ENCODE peak calls at places on chromosomes 11 and 22, in eight cellular contexts. Y is astrocyte, N is anterior cingulate cortex, W is AML-193, H is T-helper 2 cell, K is AG09309, J is heart left ventricle, G is germinal center. L is an unnamed sample.

GRCh38 chr22:27804016-27804415 is 2.5 kb upstream of the MN1 start:
- DNase-seq in N (no peak), W (no peak), J (no peak), H (no peak), K (no peak), G (no peak), Y (no peak), L (no peak)

GRCh38 chr22:31451709-31452571 is 37.7 kb downstream of the EIF4ENIF1 start:
- DNase-seq in H (peak; percentile 52), K (peak; percentile 23), Y (peak; percentile 44), W (peak; percentile 45), N (no peak), G (peak; percentile 51), J (no peak), L (peak; percentile 67)

GRCh38 chr22:49209452-49210195 is 618.0 kb downstream of the BRD1 start:
- DNase-seq in N (no peak), H (no peak), K (no peak), G (no peak), Y (no peak), W (no peak), J (peak; percentile 7), L (no peak)

GRCh38 chr11:24375896-24376295 is 121.0 kb upstream of the LUZP2 start:
- DNase-seq in J (no peak), G (no peak), W (no peak), N (no peak), Y (peak; percentile 5), K (no peak), H (no peak), L (no peak)

GRCh38 chr11:326592-326841 is 5.9 kb upstream of the IFITM3 start:
- DNase-seq in J (no peak), N (no peak), H (no peak), K (no peak), W (no peak), G (no peak), Y (no peak), L (no peak)

GRCh38 chr11:128472128-128473110 is 114.9 kb downstream of the ETS1 start:
- DNase-seq in K (no peak), W (no peak), J (no peak), N (no peak), Y (peak; percentile 65), G (no peak), H (peak; percentile 89), L (peak; percentile 61)

GRCh38 chr11:11148104-11148509 is 204.9 kb downstream of the CSNK2A3 start:
- DNase-seq in W (no peak), Y (peak; percentile 86), G (peak; percentile 17), J (peak; percentile 77), N (peak; percentile 67), K (peak; percentile 79), H (peak; percentile 53), L (no peak)

GRCh38 chr22:44096736-44097135 is 72.6 kb downstream of the PARVB start:
- DNase-seq in N (no peak), Y (no peak), G (no peak), H (no peak), W (no peak), J (no peak), K (no peak), L (no peak)

GRCh38 chr22:48898524-48899377 is 928.9 kb downstream of the BRD1 start:
- DNase-seq in Y (no peak), N (no peak), W (no peak), J (no peak), K (no peak), G (no peak), H (no peak), L (no peak)

GRCh38 chr11:15006139-15006759 is 34.1 kb upstream of the CALCA start:
- DNase-seq in N (no peak), G (peak; percentile 17), J (no peak), W (peak; percentile 68), Y (peak; percentile 9), K (peak; percentile 3), H (peak; percentile 58), L (peak; percentile 59)

GRCh38 chr11:110833033-110833484 is 120.8 kb upstream of the ARHGAP20 start:
- DNase-seq in J (no peak), Y (peak; percentile 88), W (no peak), H (no peak), G (no peak), N (no peak), K (peak; percentile 38), L (no peak)

GRCh38 chr11:121767433-121767832 is 314.7 kb upstream of the SORL1-AS1 start:
- DNase-seq in J (no peak), H (no peak), G (peak; percentile 42), K (no peak), N (peak; percentile 21), Y (no peak), W (peak; percentile 5), L (no peak)

GRCh38 chr22:26326803-26327202 is 102.3 kb upstream of the ASPHD2 start:
- DNase-seq in H (no peak), Y (no peak), W (no peak), J (no peak), N (no peak), G (no peak), K (no peak), L (no peak)

GRCh38 chr11:128467610-128468041 is 119.7 kb downstream of the ETS1 start:
- DNase-seq in G (no peak), W (no peak), N (no peak), J (no peak), K (peak; percentile 92), H (no peak), Y (peak; percentile 100), L (no peak)

GRCh38 chr11:13465909-13466371 is 2.9 kb upstream of the BTBD10 start:
- DNase-seq in G (peak; percentile 33), H (peak; percentile 20), K (no peak), Y (peak; percentile 10), J (no peak), W (peak; percentile 17), N (no peak), L (peak; percentile 45)

GRCh38 chr11:10325398-10326079 is 20.7 kb downstream of the ADM start:
- DNase-seq in H (no peak), K (no peak), J (no peak), G (no peak), N (no peak), W (no peak), Y (peak; percentile 91), L (no peak)

GRCh38 chr22:35892192-35892591 is 136.4 kb downstream of the RBFOX2 start:
- DNase-seq in W (no peak), G (no peak), Y (peak; percentile 87), N (no peak), J (no peak), H (no peak), K (peak; percentile 48), L (no peak)

GRCh38 chr11:79561496-79561895 is 120.7 kb upstream of the TENM4 start:
- DNase-seq in G (no peak), H (no peak), K (no peak), J (no peak), W (no peak), N (no peak), Y (no peak), L (no peak)

GRCh38 chr11:64090811-64091516 is 55.2 kb downstream of the FLRT1 start:
- DNase-seq in J (no peak), G (no peak), N (no peak), Y (no peak), H (peak; percentile 6), W (peak; percentile 29), K (no peak), L (peak; percentile 7)

GRCh38 chr22:49668402-49668801 is 159.3 kb downstream of the BRD1 start:
- DNase-seq in W (no peak), G (no peak), H (no peak), K (no peak), N (no peak), Y (no peak), J (peak; percentile 7), L (no peak)

GRCh38 chr11:85137597-85137996 is 489.5 kb downstream of the DLG2 start:
- DNase-seq in Y (no peak), K (no peak), G (no peak), W (no peak), H (no peak), J (no peak), N (no peak), L (no peak)

GRCh38 chr11:29657709-29658108 is 359.1 kb downstream of the KCNA4 start:
- DNase-seq in G (no peak), J (peak; percentile 13), N (no peak), Y (no peak), K (no peak), H (no peak), W (no peak), L (no peak)

GRCh38 chr11:38315151-38315550 is 1717.1 kb upstream of the RAG2 start:
- DNase-seq in N (no peak), G (no peak), H (no peak), J (no peak), Y (peak; percentile 8), W (no peak), K (no peak), L (no peak)

GRCh38 chr22:39289445-39290247 is 29.8 kb downstream of the RPL3 start:
- DNase-seq in W (no peak), G (no peak), N (no peak), H (no peak), J (no peak), K (no peak), Y (no peak), L (no peak)

GRCh38 chr11:134038897-134039470 is 29.9 kb upstream of the JAM3 start:
- DNase-seq in Y (no peak), N (no peak), W (no peak), K (no peak), G (no peak), J (peak; percentile 43), H (no peak), L (no peak)

GRCh38 chr22:23751441-23751996 is 607 bp upstream of the ZNF70 start:
- DNase-seq in Y (no peak), J (no peak), K (no peak), W (no peak), H (no peak), N (peak; percentile 59), G (peak; percentile 51), L (no peak)

GRCh38 chr22:40818747-40819662 is at the start of gene SLC25A17:
- DNase-seq in H (peak; percentile 90), N (peak; percentile 88), J (peak; percentile 89), W (peak; percentile 68), G (peak; percentile 98), K (no peak), Y (peak; percentile 59), L (peak; percentile 92)

GRCh38 chr11:10942621-10943020 is 84.8 kb upstream of the ZBED5 start:
- DNase-seq in W (no peak), J (no peak), K (no peak), Y (no peak), H (no peak), G (no peak), N (no peak), L (no peak)

GRCh38 chr22:26642465-26643367 is 14.7 kb upstream of the MIAT start:
- DNase-seq in N (no peak), H (peak; percentile 88), W (no peak), G (peak; percentile 57), J (peak; percentile 29), K (no peak), Y (peak; percentile 36), L (peak; percentile 86)

GRCh38 chr11:35103366-35104194 is 35.4 kb upstream of the CD44 start:
- DNase-seq in H (no peak), J (no peak), W (no peak), Y (peak; percentile 99), K (no peak), N (no peak), G (no peak), L (no peak)

L was measured in OCI-LY7.